ENCODE peak calls at places on chromosomes 4 and X, in eight cellular contexts. W is NCI-H345; Z is activated T-cell treated with anti-CD3 and anti-CD28 coated beads, Interleukin-2, amount 50 U/mL, for 72 hours; V is pancreas; I is brain microvascular endothelial cell; U is HS-27A; C is T47D; X is AG08396. G is an unnamed sample.

GRCh38 chr4:148151797-148152196 is 290.4 kb downstream of the NR3C2 start:
- DNase-seq in C (no peak), I (no peak), U (no peak), Z (no peak), V (no peak), X (no peak), W (no peak), G (no peak)

GRCh38 chr4:67700119-67700873 is 659 bp downstream of the UBA6 start:
- DNase-seq in W (no peak), Z (no peak), X (peak), V (no peak), C (no peak), U (no peak), I (no peak), G (no peak)

GRCh38 chr4:125505637-125506036 is 190.9 kb downstream of the FAT4 start:
- DNase-seq in W (no peak), U (no peak), C (no peak), V (no peak), Z (no peak), I (no peak), X (no peak), G (no peak)

GRCh38 chr4:109998867-109999303 is 86.2 kb downstream of the EGF start:
- DNase-seq in V (no peak), C (peak), W (peak), I (peak), U (peak), X (peak), Z (peak), G (peak)

GRCh38 chr4:141339966-141340365 is 119.3 kb downstream of the ZNF330 start:
- DNase-seq in Z (no peak), U (no peak), I (no peak), W (no peak), V (no peak), X (peak), C (no peak), G (no peak)

GRCh38 chrX:69104756-69105434 is 60.4 kb downstream of the PJA1 start:
- DNase-seq in X (no peak), I (no peak), W (no peak), Z (no peak), C (no peak), U (no peak), V (no peak), G (no peak)

GRCh38 chr4:107564326-107564725 is 155.7 kb downstream of the PAPSS1 start:
- DNase-seq in X (no peak), W (no peak), I (peak), Z (no peak), C (no peak), U (no peak), V (no peak), G (no peak)

GRCh38 chrX:7983594-7983993 is 56.4 kb upstream of the PNPLA4 start:
- DNase-seq in U (no peak), W (no peak), C (no peak), Z (no peak), I (no peak), V (no peak), X (no peak), G (no peak)

GRCh38 chr4:159823743-159824142 is 720.9 kb downstream of the RAPGEF2 start:
- DNase-seq in Z (no peak), I (peak), U (no peak), W (no peak), X (no peak), C (no peak), V (no peak), G (no peak)

GRCh38 chrX:79270401-79270800 is 96.7 kb downstream of the ITM2A start:
- DNase-seq in Z (peak), C (no peak), W (no peak), I (no peak), U (no peak), X (no peak), V (no peak), G (no peak)

GRCh38 chr4:124939908-124940307 is 227.4 kb upstream of the ANKRD50 start:
- DNase-seq in X (no peak), V (no peak), W (no peak), C (no peak), I (no peak), U (no peak), Z (no peak), G (no peak)

GRCh38 chr4:168177546-168178149 is 85.3 kb downstream of the ANXA10 start:
- DNase-seq in X (no peak), Z (no peak), U (no peak), W (no peak), I (no peak), C (no peak), V (peak), G (no peak)

GRCh38 chrX:132022863-132023116 is 312 bp upstream of the STK26 start:
- DNase-seq in X (no peak), W (no peak), I (no peak), C (no peak), U (no peak), Z (no peak), V (no peak), G (no peak)

GRCh38 chr4:6371271-6371670 is 101.1 kb downstream of the PPP2R2C start:
- DNase-seq in I (no peak), C (no peak), Z (no peak), U (no peak), V (no peak), X (no peak), W (no peak), G (no peak)

GRCh38 chr4:169342159-169342865 is 71.6 kb upstream of the SH3RF1 start:
- DNase-seq in Z (no peak), V (peak), C (no peak), X (no peak), U (no peak), W (no peak), I (no peak), G (no peak)

GRCh38 chrX:122187065-122187464 is 997.0 kb upstream of the GRIA3 start:
- DNase-seq in W (no peak), U (no peak), Z (no peak), C (no peak), V (no peak), X (no peak), I (no peak), G (no peak)

GRCh38 chr4:8577972-8578371 is 2.2 kb upstream of the GPR78 start:
- DNase-seq in U (no peak), V (no peak), X (no peak), W (no peak), C (no peak), Z (no peak), I (no peak), G (no peak)

GRCh38 chrX:40098264-40099045 is 697 bp upstream of the BCOR start:
- DNase-seq in X (peak), I (no peak), W (peak), C (no peak), V (peak), Z (peak), U (no peak), G (peak)

GRCh38 chr4:188918787-188919186 is 779.5 kb downstream of the TRIML1 start:
- DNase-seq in X (no peak), I (no peak), W (no peak), C (no peak), V (no peak), Z (no peak), U (no peak), G (no peak)

GRCh38 chrX:85516131-85516530 is 136.7 kb upstream of the POF1B start:
- DNase-seq in X (no peak), U (no peak), W (no peak), Z (no peak), V (no peak), I (no peak), C (no peak), G (no peak)

GRCh38 chr4:141899103-141899502 is 262.7 kb downstream of the IL15 start:
- DNase-seq in U (no peak), I (no peak), W (peak), Z (no peak), C (no peak), X (no peak), V (no peak), G (no peak)

GRCh38 chr4:8461616-8462015 is 21.0 kb downstream of the TRMT44 start:
- DNase-seq in W (no peak), C (no peak), V (no peak), U (no peak), X (no peak), Z (no peak), I (no peak), G (no peak)

GRCh38 chr4:78482281-78482680 is 69.3 kb upstream of the ANXA3 start:
- DNase-seq in U (no peak), C (no peak), I (no peak), W (no peak), X (no peak), Z (no peak), V (no peak), G (no peak)

GRCh38 chrX:14412686-14413085 is 116.7 kb upstream of the GLRA2 start:
- DNase-seq in I (no peak), X (no peak), U (no peak), W (no peak), Z (no peak), C (no peak), V (no peak), G (no peak)

GRCh38 chr4:5940470-5941203 is 47.8 kb upstream of the CRMP1 start:
- DNase-seq in V (no peak), Z (no peak), I (peak), X (no peak), W (peak), U (no peak), C (no peak), G (no peak)